ENCODE peak calls at places on chromosomes 1 and 21, in ten cellular contexts. G is MM.1S, E is thyroid gland, S is hepatocyte, I is astrocyte of the spinal cord, J is HFF-Myc, Q is BJ, Z is dorsolateral prefrontal cortex, V is ovary, O is SK-N-SH. P is an unnamed sample.

GRCh38 chr21:32916522-32917099 is 109.1 kb upstream of the OLIG2 start:
- DNase-seq in G (peak), O (peak), Z (no peak), V (no peak), J (no peak), S (no peak), I (no peak), Q (no peak), E (no peak), P (no peak)

GRCh38 chr21:15848632-15849031 is 118.8 kb downstream of the USP25 start:
- DNase-seq in E (no peak), J (no peak), V (no peak), Z (no peak), I (peak), Q (no peak), O (no peak), G (no peak), S (peak), P (peak)

GRCh38 chr1:244063498-244063897 is 12.4 kb downstream of the ZBTB18 start:
- DNase-seq in Z (no peak), J (no peak), E (no peak), I (no peak), S (no peak), O (no peak), G (no peak), Q (no peak), V (no peak), P (no peak)

GRCh38 chr1:107979088-107979487 is 14.1 kb upstream of the VAV3 start:
- DNase-seq in E (no peak), Z (no peak), S (no peak), I (no peak), G (no peak), J (no peak), O (no peak), V (no peak), Q (no peak), P (no peak)

GRCh38 chr1:158996998-158997397 is 12.7 kb upstream of the IFI16 start:
- DNase-seq in J (no peak), S (no peak), G (no peak), O (no peak), E (no peak), Z (no peak), Q (no peak), V (no peak), I (no peak), P (no peak)

GRCh38 chr1:9413143-9413876 is 120.6 kb downstream of the SPSB1 start:
- DNase-seq in O (peak), G (peak), V (peak), E (peak), Z (no peak), S (peak), I (peak), Q (peak), J (peak), P (peak)

GRCh38 chr1:9293512-9294439 is 1.1 kb downstream of the SPSB1 start:
- DNase-seq in I (no peak), S (peak), V (no peak), Q (no peak), G (peak), E (peak), O (peak), J (no peak), Z (no peak), P (peak)

GRCh38 chr1:89198500-89199072 is at the start of gene GBP4:
- DNase-seq in I (peak), J (no peak), Z (no peak), E (peak), Q (no peak), V (peak), G (peak), O (no peak), S (peak), P (peak)

GRCh38 chr1:203197625-203198024 is 11.1 kb upstream of the CHI3L1 start:
- DNase-seq in J (peak), E (no peak), V (no peak), G (no peak), O (no peak), I (peak), Q (no peak), Z (no peak), S (peak), P (no peak)

GRCh38 chr1:167165948-167166702 is 54.6 kb upstream of the POU2F1 start:
- DNase-seq in Q (no peak), O (no peak), S (peak), G (no peak), I (peak), J (no peak), E (no peak), V (no peak), Z (no peak), P (no peak)

GRCh38 chr1:84300991-84301758 is at the start of gene SAMD13:
- DNase-seq in G (peak), S (peak), E (peak), I (peak), J (peak), O (peak), Q (no peak), Z (peak), V (no peak), P (peak)

GRCh38 chr1:184802739-184803492 is 48.3 kb upstream of the EDEM3 start:
- DNase-seq in I (peak), Z (no peak), Q (no peak), G (peak), V (no peak), O (peak), S (no peak), E (no peak), J (peak), P (peak)

GRCh38 chr1:242523968-242524570 is 428 bp downstream of the PLD5 start:
- DNase-seq in J (no peak), Z (peak), I (peak), O (peak), E (peak), Q (no peak), V (peak), G (peak), S (peak), P (peak)

GRCh38 chr1:109807398-109807795 is 43.7 kb upstream of the EPS8L3 start:
- DNase-seq in J (no peak), Q (no peak), O (no peak), G (no peak), V (peak), S (no peak), I (no peak), Z (no peak), E (no peak), P (no peak)

GRCh38 chr1:192635939-192636338 is at the start of gene RGS13:
- DNase-seq in V (no peak), I (no peak), Q (no peak), O (no peak), S (no peak), J (no peak), E (no peak), G (no peak), Z (no peak), P (no peak)

GRCh38 chr1:20555025-20555757 is 2.8 kb downstream of the FAM43B start:
- DNase-seq in O (no peak), I (peak), E (no peak), G (no peak), S (no peak), V (no peak), Z (peak), Q (no peak), J (no peak), P (no peak)

DNA sequence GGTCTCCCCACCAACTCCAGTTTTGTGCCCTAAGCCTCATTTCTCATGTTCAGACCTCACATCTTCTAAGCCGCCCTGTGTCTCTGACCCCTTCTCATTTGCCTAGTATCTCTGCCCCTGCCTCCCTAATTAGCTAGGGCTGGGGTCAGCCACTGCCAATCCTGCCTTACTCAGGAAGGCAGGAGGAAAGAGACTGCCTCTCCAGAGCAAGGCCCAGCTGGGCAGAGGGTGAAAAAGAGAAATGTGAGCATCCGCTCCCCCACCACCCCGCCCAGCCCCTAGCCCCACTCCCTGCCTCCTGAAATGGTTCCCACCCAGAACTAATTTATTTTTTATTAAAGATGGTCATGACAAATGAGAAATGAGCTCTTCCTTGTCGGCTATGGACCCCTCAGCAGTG is 11.4 kb downstream of the ADAMTSL4 start:
- DNase-seq in I (no peak), J (no peak), G (peak), E (no peak), Q (no peak), Z (no peak), S (no peak), V (no peak), O (no peak), P (no peak)
- H3K4me3 ChIP-seq in I (peak), J (peak), G (peak), E (no peak), Q (peak), Z (peak), S (no peak), V (peak), O (peak), P (peak)

DNA sequence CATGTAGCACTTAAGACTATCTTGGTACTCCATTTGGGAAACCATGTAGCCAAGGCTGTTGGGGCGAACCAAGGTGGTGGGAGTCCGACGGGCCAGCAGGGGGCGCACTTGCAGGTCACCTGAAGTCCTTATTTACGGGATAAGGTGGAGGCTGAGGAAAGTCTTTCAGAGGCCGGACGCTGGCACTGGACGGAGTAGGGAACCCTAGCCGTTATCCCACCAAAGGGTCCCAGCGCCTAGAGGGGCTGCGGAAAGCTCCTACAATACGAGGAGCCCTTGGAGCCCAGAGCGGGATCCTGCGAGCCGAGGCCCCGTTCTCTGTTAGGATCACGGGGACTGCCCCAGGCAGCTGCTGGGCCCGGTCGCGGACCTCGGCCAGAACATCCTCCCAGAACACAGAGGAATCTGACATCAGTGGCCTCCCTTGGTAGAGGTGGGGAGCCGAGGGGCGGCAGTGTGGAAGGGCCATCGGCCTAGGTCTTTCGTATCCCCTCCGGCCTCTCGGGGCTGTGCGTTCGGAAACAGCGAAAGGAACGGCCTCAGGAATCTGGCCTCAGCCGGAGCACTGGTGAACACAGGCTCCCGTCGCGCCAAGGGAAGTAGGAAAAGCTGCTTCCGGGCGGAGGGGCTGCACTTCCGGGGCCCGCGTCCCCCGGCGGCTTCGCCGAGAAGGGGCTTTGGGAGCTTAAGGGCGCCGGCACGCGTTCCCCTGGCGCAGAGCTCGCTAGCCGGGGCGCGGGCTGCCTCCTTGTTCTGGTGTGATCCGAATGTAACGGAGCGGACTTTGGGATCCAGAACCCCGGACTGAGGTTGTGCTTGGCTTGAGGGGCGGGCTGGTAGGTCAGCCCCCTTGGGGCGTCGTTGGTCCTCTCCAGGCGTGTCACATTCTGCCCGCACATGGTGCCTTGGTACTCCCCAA is 29.9 kb upstream of the RPTN start:
- DNase-seq in G (peak), O (peak), S (no peak), I (peak), Z (peak), J (no peak), Q (no peak), E (peak), V (peak), P (peak)
- TF ChIP-seq CTCF in G (peak), O (peak), S (no peak), I (peak), Z (peak), J (peak), Q (peak), E (peak), V (peak), P (peak)

GRCh38 chr1:61370177-61370907 is 288.0 kb downstream of the NFIA start:
- DNase-seq in V (no peak), G (no peak), Z (no peak), S (no peak), I (no peak), Q (no peak), J (no peak), O (no peak), E (no peak), P (no peak)

GRCh38 chr1:61368876-61369275 is 286.5 kb downstream of the NFIA start:
- DNase-seq in J (no peak), S (no peak), G (no peak), E (no peak), O (no peak), I (no peak), V (no peak), Z (no peak), Q (no peak), P (no peak)

GRCh38 chr1:61370908-61371279 is 288.5 kb downstream of the NFIA start:
- DNase-seq in G (no peak), J (no peak), O (no peak), Q (no peak), I (no peak), Z (no peak), S (no peak), V (no peak), E (no peak), P (no peak)

DNA sequence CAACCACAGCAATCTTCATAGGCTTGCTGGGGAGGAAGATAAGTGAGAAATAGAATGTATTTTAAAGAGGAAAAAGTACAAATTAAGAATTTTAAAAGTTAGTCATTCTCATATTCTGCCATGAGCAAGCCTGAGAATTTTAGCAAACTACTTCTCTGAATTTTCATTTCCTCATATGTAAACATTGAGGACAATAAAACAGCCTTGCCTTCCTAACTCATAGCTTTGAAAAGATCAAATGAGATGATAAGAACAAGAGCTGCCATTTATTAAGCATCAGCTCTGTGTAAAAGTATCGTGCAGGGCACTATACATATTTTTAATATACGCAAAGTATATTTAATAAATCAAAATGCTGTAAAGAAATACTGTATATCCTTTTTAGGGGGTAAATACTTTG is 286.0 kb downstream of the NFIA start:
- DNase-seq in V (no peak), Z (no peak), S (no peak), Q (no peak), O (no peak), E (no peak), I (no peak), J (no peak), G (no peak), P (no peak)
- H3K4me3 ChIP-seq in V (no peak), Z (no peak), S (no peak), Q (no peak), O (no peak), E (no peak), I (no peak), J (no peak), G (no peak), P (no peak)

GRCh38 chr1:155640367-155640766 is 30.3 kb downstream of the MSTO1 start:
- DNase-seq in V (no peak), I (no peak), G (no peak), E (no peak), S (no peak), Q (no peak), J (no peak), O (no peak), Z (no peak), P (no peak)

DNA sequence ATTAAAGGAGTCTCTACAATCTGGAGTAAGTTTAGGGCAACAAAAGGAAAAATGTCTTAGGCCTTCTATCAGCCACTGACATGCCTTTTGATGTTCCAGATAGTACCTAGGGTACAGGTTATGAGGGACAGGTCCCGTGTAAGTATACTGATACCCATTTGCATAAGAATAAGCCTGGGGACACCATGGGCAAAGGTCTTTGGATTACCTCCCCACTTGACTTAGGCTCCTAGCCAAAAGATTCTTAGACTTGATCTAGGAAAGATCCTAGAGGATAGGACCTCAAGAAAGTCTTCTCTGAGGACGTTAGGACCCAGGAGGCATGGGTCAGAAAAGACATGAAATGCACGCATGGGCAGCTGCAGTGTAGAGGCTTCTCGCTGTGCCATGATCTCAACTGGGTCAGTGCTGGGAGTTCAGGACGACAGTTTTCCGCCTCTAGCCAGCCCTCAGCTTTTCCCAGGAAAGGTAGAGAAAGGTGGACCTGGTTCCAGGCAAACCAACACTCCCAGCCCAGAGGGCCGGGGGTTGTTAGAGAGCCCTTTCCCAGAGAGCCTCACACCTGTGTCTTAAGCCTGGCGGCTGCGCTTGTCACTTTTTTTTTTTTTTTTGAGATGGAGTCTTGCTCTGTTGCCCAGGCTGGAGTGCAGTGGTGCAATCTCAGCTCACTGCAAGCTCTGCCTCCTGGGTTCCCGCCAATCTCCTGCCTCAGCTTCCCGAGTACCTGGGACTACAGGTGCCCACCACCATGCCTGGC is 26.6 kb downstream of the MSTO1 start:
- DNase-seq in V (no peak), Q (no peak), I (no peak), G (no peak), E (no peak), J (no peak), O (no peak), Z (no peak), S (no peak), P (no peak)
- TF ChIP-seq CTCF in V (no peak), Q (no peak), I (no peak), G (no peak), E (no peak), J (no peak), O (no peak), Z (no peak), S (no peak), P (no peak)

DNA sequence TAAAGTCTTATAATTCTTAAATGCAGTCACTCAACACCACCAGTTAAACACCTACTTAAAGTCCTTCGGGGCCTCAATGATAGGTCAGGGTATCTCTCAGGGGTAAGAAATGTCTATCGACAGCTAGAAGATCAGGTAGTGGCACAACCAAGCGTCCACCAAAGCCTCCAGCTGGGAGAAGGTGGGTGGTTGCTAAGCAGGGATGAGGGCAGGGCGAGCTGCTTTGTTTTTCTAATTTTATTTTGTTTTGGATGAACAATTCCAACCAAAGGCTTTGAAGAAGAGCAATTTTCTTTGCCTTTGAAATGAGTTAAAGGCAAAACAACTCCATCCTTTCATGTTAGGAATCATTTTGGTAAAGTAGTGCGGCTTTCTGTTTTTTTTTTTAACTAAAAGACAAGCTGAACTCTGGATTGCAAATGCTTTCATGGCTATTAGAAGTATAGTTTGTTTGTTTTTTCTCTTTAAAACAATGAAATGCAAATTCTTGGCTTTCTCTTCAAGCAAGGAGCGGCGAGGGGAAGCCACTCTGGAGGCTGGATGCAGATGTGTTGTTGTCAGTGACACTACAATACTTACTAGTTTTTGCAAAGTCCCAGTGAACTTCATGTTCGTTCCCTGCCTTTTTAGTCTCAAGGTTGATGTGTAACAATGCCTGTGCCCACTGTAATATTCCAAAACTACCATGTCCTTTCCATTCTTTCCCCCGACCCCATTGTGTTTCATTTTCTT is 106.0 kb downstream of the MRPS6 start:
- DNase-seq in G (no peak), O (no peak), I (no peak), Q (no peak), S (no peak), E (no peak), Z (no peak), J (no peak), V (no peak), P (no peak)
- H3K4me3 ChIP-seq in G (no peak), O (no peak), I (no peak), Q (no peak), S (no peak), E (no peak), Z (no peak), J (no peak), V (no peak), P (no peak)

GRCh38 chr1:27575861-27576331 is 28.0 kb downstream of the AHDC1 start:
- DNase-seq in E (peak), J (no peak), V (peak), Z (no peak), O (peak), G (peak), I (no peak), Q (no peak), S (peak), P (peak)
- TF ChIP-seq CTCF in E (no peak), J (no peak), V (no peak), Z (peak), O (peak), G (peak), I (no peak), Q (no peak), S (peak), P (no peak)

DNA sequence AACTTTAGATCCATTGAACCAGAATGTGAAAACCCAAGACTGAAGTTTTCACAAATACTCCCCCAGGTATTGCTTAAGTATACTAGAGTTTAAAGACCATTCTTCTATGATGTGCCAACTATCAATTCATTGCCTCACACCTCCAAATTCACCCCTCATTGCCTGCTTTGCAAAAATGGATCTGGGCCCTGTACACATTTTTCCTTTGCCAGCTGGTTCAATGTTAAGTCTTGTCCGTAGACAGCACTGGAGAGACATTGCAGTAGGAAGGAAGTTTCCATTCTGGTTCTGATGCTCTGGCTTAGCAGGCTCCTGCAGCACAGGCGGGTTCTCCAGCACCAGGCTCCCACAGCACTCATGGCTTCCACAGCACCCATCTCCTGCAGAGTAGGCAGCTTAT is 130.0 kb downstream of the PROX1 start:
- DNase-seq in G (no peak), I (no peak), J (no peak), Q (no peak), Z (no peak), O (no peak), V (no peak), S (no peak), E (no peak), P (no peak)
- H3K4me3 ChIP-seq in G (no peak), I (no peak), J (no peak), Q (no peak), Z (no peak), O (no peak), V (no peak), S (no peak), E (no peak), P (no peak)